ENCODE peak calls at places on chromosome 21, in ten cellular contexts. I, D, Q, W, R, S, L, X, F and J are unnamed samples.

GRCh38 chr21:40841524-40842196 is 5.3 kb downstream of the DSCAM start:
- DNase-seq in I (peak; percentile 48), D (no peak), Q (peak; percentile 41), W (no peak), R (peak; percentile 42), S (no peak), L (peak; percentile 40), X (no peak), F (peak; percentile 33), J (peak; percentile 20)

GRCh38 chr21:29372063-29372802 is 73.5 kb downstream of the BACH1 start:
- DNase-seq in I (peak; percentile 34), D (peak; percentile 38), Q (peak; percentile 41), W (no peak), R (peak; percentile 52), S (no peak), L (peak; percentile 75), X (peak; percentile 89), F (no peak), J (peak; percentile 64)

GRCh38 chr21:16211339-16212303 is 481.8 kb downstream of the USP25 start:
- DNase-seq in I (no peak), D (no peak), Q (no peak), W (no peak), R (peak; percentile 23), S (no peak), L (peak; percentile 63), X (no peak), F (no peak), J (peak; percentile 59)

GRCh38 chr21:42758721-42759593 is 105.5 kb downstream of the PDE9A start:
- DNase-seq in I (no peak), D (no peak), Q (no peak), W (no peak), R (no peak), S (no peak), L (no peak), X (no peak), F (no peak), J (no peak)

GRCh38 chr21:29624776-29625175 is 315.0 kb downstream of the GRIK1 start:
- DNase-seq in I (no peak), D (no peak), Q (no peak), W (no peak), R (no peak), S (no peak), L (no peak), X (no peak), F (no peak), J (no peak)

GRCh38 chr21:44759628-44760285 is 41.9 kb downstream of the UBE2G2 start:
- DNase-seq in I (no peak), D (no peak), Q (no peak), W (no peak), R (no peak), S (no peak), L (no peak), X (no peak), F (no peak), J (no peak)

GRCh38 chr21:41596241-41596925 is 88.4 kb upstream of the TMPRSS2 start:
- DNase-seq in I (no peak), D (no peak), Q (no peak), W (no peak), R (no peak), S (no peak), L (no peak), X (no peak), F (no peak), J (no peak)

GRCh38 chr21:42568377-42568776 is 54.7 kb downstream of the SLC37A1 start:
- DNase-seq in I (no peak), D (no peak), Q (no peak), W (no peak), R (no peak), S (no peak), L (no peak), X (no peak), F (no peak), J (no peak)

GRCh38 chr21:21232320-21232719 is 234.1 kb downstream of the NCAM2 start:
- DNase-seq in I (no peak), D (no peak), Q (peak; percentile 11), W (peak; percentile 2), R (no peak), S (no peak), L (peak; percentile 50), X (peak; percentile 82), F (no peak), J (no peak)

GRCh38 chr21:42424848-42425602 is 21.3 kb downstream of the UBASH3A start:
- DNase-seq in I (no peak), D (peak; percentile 70), Q (no peak), W (no peak), R (no peak), S (no peak), L (no peak), X (no peak), F (no peak), J (no peak)

GRCh38 chr21:22575165-22575584 is 1577.0 kb downstream of the NCAM2 start:
- DNase-seq in I (no peak), D (no peak), Q (no peak), W (no peak), R (no peak), S (no peak), L (no peak), X (no peak), F (no peak), J (no peak)

GRCh38 chr21:32457360-32457840 is 44.9 kb downstream of the EVA1C start:
- DNase-seq in I (peak; percentile 61), D (no peak), Q (peak; percentile 83), W (no peak), R (no peak), S (no peak), L (no peak), X (peak; percentile 47), F (peak; percentile 43), J (no peak)
- H3K4me3 ChIP-seq in I (no peak overlapping the region), D (no peak overlapping the region), Q (no peak overlapping the region), W (no peak overlapping the region), R (no peak overlapping the region), S (no peak overlapping the region), L (no peak overlapping the region), X (no peak overlapping the region), F (no peak overlapping the region), J (no peak overlapping the region)

DNA sequence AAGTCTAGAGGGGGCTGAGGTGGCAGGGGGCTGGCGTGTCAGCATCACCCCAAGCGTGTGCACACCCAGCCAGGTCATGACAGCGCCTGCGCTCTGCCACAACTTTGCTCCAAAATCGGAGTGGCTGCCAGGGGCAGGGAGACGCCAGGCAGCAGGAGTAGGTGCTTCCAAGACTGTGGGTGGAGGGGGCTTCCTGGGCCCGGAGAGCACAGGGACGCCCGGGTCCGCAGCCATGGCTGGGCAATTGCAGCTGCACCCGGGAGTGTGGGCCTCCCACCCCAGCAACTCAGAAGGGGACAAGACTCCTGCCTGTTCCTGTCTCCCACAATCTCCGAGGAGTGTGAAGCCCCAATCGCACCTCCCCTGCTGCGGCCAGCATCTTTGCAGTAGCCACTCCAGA is 53.1 kb upstream of the CYYR1 start:
- DNase-seq in I (no peak), D (no peak), Q (no peak), W (no peak), R (no peak), S (no peak), L (no peak), X (no peak), F (no peak), J (no peak)
- H3K9me3 ChIP-seq in I (peaks cover under 1% of the 10 kb centered on the region), D (no peaks in the 10 kb centered on the region), Q (no peaks in the 10 kb centered on the region), W (no peaks in the 10 kb centered on the region), R (no peaks in the 10 kb centered on the region), S (peaks cover 7% of the 10 kb centered on the region), L (no peaks in the 10 kb centered on the region), X (no peaks in the 10 kb centered on the region), F (peaks cover 32% of the 10 kb centered on the region), J (no peaks in the 10 kb centered on the region)

DNA sequence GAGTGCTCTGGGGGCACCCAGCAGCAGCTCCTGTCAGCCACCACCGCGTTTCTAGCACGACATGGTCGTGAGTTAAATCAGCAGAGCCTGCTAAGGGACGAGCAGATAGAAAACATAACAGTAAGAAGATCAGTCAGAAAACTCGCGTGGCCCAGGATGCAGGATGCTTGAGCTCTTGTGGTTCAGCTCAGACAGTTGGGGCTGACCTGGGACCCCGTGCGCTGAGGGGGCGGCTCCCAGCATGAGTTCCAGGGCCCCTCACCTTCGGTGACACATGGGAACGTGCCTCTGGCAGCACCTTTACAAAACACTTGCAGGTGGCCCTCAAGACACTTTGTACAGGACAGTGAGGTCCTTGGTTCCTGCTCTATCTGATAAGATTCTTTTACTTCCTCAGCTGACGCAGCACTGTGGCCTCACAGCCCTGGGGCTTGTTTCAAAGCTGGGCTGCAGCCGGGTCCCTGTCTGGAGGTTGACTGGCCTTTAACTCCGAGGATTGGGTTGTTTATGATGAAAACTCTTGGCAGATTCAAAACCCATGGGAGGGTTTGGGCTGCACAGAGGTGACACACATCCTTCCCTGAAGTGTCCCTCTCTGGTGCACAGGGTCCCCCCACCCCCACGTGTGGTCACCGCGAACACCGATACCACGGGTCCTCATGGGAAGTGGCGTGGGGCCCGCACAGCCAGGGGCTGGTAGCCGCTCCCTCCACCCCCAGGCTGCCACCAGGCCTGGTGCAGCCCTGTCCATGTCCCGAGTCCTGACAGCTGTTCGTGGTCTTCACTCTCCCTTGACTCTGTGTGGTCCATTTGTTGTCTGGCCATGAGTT is 65.3 kb upstream of the COL6A1 start:
- DNase-seq in I (no peak), D (no peak), Q (no peak), W (no peak), R (no peak), S (no peak), L (no peak), X (no peak), F (no peak), J (no peak)
- TF ChIP-seq CTCF in I (no peak), D (no peak), Q (no peak), W (no peak), R (no peak), S (no peak), L (no peak), X (no peak), F (no peak), J (no peak)

DNA sequence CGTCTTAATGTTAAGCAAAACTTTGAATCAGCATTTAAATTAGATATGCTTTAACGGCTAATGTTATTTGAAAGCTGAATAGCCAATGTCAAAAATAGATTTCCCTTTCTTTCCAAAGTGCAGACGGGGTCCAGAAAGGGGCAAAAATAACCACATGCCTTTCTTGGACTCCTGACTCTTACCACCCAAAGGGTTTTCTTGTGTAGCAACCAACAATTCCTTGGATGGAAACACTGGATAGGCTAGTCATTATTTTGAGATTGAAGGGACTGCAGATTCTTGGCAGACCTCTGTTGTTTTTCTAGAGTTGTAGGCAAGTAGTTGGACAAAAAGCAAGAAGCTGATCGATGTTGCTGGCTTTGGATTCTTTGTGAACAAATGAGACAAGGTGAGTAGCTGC is 107.0 kb downstream of the MRPS6 start:
- DNase-seq in I (no peak), D (no peak), Q (no peak), W (no peak), R (no peak), S (no peak), L (no peak), X (no peak), F (no peak), J (no peak)
- H3K4me3 ChIP-seq in I (peak overlapping the region; percentile 31), D (no peak overlapping the region), Q (no peak overlapping the region), W (no peak overlapping the region), R (no peak overlapping the region), S (peak overlapping the region; percentile 15), L (no peak overlapping the region), X (no peak overlapping the region), F (peak overlapping the region; percentile 34), J (no peak overlapping the region)

GRCh38 chr21:9763807-9764206 is 757.6 kb upstream of the TPTE start:
- DNase-seq in I (no peak), D (no peak), Q (no peak), W (no peak), R (no peak), S (no peak), L (no peak), X (no peak), F (no peak), J (no peak)
- H3K9me3 ChIP-seq in I (peaks cover 72% of the 10 kb centered on the region), D (peaks cover 10% of the 10 kb centered on the region), Q (no peaks in the 10 kb centered on the region), W (no peaks in the 10 kb centered on the region), R (peaks cover 69% of the 10 kb centered on the region), S (peaks cover 36% of the 10 kb centered on the region), L (peaks cover 7% of the 10 kb centered on the region), X (peaks cover 26% of the 10 kb centered on the region), F (peaks cover 32% of the 10 kb centered on the region), J (peaks cover 38% of the 10 kb centered on the region)